ENCODE peak calls at places on chromosomes 5 and 9, in six cellular contexts. H is WERI-Rb-1, O is iPS-NIHi11, G is neural progenitor cell, D is fibroblast of the aortic adventitia, P is right atrium auricular region. I is an unnamed sample.

GRCh38 chr9:137411670-137412380 is 11.1 kb downstream of the EXD3 start:
- DNase-seq in H (no peak), O (peak; percentile 73), G (no peak), D (peak; percentile 90), P (peak; percentile 83), I (no peak)

GRCh38 chr9:96116275-96117051 is 185.5 kb downstream of the HSD17B3 start:
- DNase-seq in H (no peak), O (no peak), G (peak; percentile 51), D (no peak), P (no peak), I (peak; percentile 50)

GRCh38 chr5:151252762-151253603 is at the start of gene GM2A:
- DNase-seq in H (peak; percentile 99), O (peak; percentile 96), G (peak; percentile 99), D (peak; percentile 99), P (peak; percentile 99), I (peak; percentile 99)

GRCh38 chr5:50969207-50970145 is 303.0 kb downstream of the PARP8 start:
- DNase-seq in H (no peak), O (peak; percentile 20), G (peak; percentile 62), D (no peak), P (no peak), I (peak; percentile 80)

GRCh38 chr5:5270958-5271605 is 131.0 kb downstream of the ADAMTS16 start:
- DNase-seq in H (no peak), O (peak; percentile 83), G (peak; percentile 71), D (peak; percentile 84), P (peak; percentile 70), I (peak; percentile 88)

GRCh38 chr5:141869040-141869439 is 9.2 kb downstream of the PCDH1 start:
- DNase-seq in H (no peak), O (no peak), G (no peak), D (no peak), P (no peak), I (no peak)

GRCh38 chr5:172107606-172108005 is 80.4 kb downstream of the STK10 start:
- DNase-seq in H (no peak), O (no peak), G (no peak), D (peak; percentile 89), P (no peak), I (no peak)

GRCh38 chr9:137273616-137274320 is 3.8 kb upstream of the TOR4A start:
- DNase-seq in H (no peak), O (no peak), G (no peak), D (no peak), P (no peak), I (no peak)

GRCh38 chr5:107469485-107469884 is 201.3 kb downstream of the EFNA5 start:
- DNase-seq in H (no peak), O (no peak), G (no peak), D (peak; percentile 91), P (no peak), I (no peak)

GRCh38 chr5:30050056-30050815 is 1143.2 kb upstream of the CDH6 start:
- DNase-seq in H (no peak), O (no peak), G (no peak), D (peak; percentile 26), P (no peak), I (no peak)

GRCh38 chr5:151703227-151703626 is 16.5 kb upstream of the SPARC start:
- DNase-seq in H (no peak), O (no peak), G (no peak), D (no peak), P (no peak), I (peak; percentile 84)

GRCh38 chr5:131679911-131680310 is 44.9 kb upstream of the RAPGEF6 start:
- DNase-seq in H (no peak), O (no peak), G (no peak), D (peak; percentile 91), P (no peak), I (peak; percentile 24)

GRCh38 chr5:93035194-93035593 is 545.8 kb downstream of the NR2F1-AS1 start:
- DNase-seq in H (peak; percentile 65), O (no peak), G (no peak), D (no peak), P (no peak), I (no peak)